ENCODE peak calls at places on chromosome 1, in five cellular contexts. P, T, E, Q and J are unnamed samples.

GRCh38 chr1:43536864-43537358 is 6.2 kb downstream of the PTPRF start:
- DNase-seq in Q (no peak), E (no peak), T (no peak), P (no peak), J (no peak)

GRCh38 chr1:22509815-22510214 is 53.5 kb upstream of the EPHA8 start:
- DNase-seq in P (no peak), Q (no peak), E (no peak), T (no peak), J (no peak)

GRCh38 chr1:174262747-174263241 is 103.5 kb downstream of the RABGAP1L start:
- DNase-seq in T (no peak), E (peak), P (no peak), Q (no peak), J (no peak)

GRCh38 chr1:222224576-222224975 is 323.3 kb downstream of the HHIPL2 start:
- DNase-seq in Q (no peak), T (no peak), E (no peak), P (no peak), J (no peak)

GRCh38 chr1:2205191-2205952 is 10.8 kb upstream of the FAAP20 start:
- DNase-seq in P (peak), Q (peak), T (no peak), E (no peak), J (peak)

GRCh38 chr1:228957535-228957934 is 222.3 kb downstream of the RHOU start:
- DNase-seq in T (no peak), P (no peak), Q (no peak), E (no peak), J (no peak)

GRCh38 chr1:67584938-67585337 is 100.1 kb upstream of the GADD45A start:
- DNase-seq in Q (no peak), E (no peak), P (no peak), T (no peak), J (no peak)

GRCh38 chr1:59139396-59139795 is 157.5 kb upstream of the FGGY start:
- DNase-seq in E (peak), Q (no peak), T (no peak), P (no peak), J (no peak)

GRCh38 chr1:19229828-19230325 is 19.8 kb upstream of the UBR4 start:
- DNase-seq in P (no peak), E (no peak), T (no peak), Q (no peak), J (no peak)

GRCh38 chr1:4699724-4700301 is 45.4 kb downstream of the AJAP1 start:
- DNase-seq in P (no peak), E (no peak), T (no peak), Q (no peak), J (no peak)

GRCh38 chr1:107147813-107148212 is 7.0 kb downstream of the NTNG1 start:
- DNase-seq in T (no peak), E (no peak), P (no peak), Q (no peak), J (no peak)

GRCh38 chr1:177567393-177567792 is 396.6 kb downstream of the BRINP2 start:
- DNase-seq in P (no peak), Q (no peak), E (peak), T (no peak), J (no peak)

GRCh38 chr1:204081791-204082513 is 9.0 kb downstream of the SOX13 start:
- DNase-seq in P (no peak), E (no peak), Q (no peak), T (no peak), J (no peak)